ENCODE peak calls at places on chromosome 19, in five cellular contexts. One of them, this sample, is unnamed.

GRCh38 chr19:48779636-48780035 is 24.3 kb downstream of the FGF21 start:
- DNase-seq in heart right ventricle: no peak
- DNase-seq in NB4: no peak
- DNase-seq in activated naive CD4-positive, alpha-beta T cell treated with anti-CD3 and anti-CD28 coated beads for 36 hours: no peak
- DNase-seq in mesenchymal stem cell: no peak
- DNase-seq in this sample: no peak

GRCh38 chr19:11457831-11458230 is 22.4 kb downstream of the PRKCSH start:
- DNase-seq in NB4: no peak
- DNase-seq in mesenchymal stem cell: no peak
- DNase-seq in heart right ventricle: no peak
- DNase-seq in activated naive CD4-positive, alpha-beta T cell treated with anti-CD3 and anti-CD28 coated beads for 36 hours: no peak
- DNase-seq in this sample: no peak

GRCh38 chr19:13842294-13843103 is 34.4 kb upstream of the NANOS3 start:
- DNase-seq in activated naive CD4-positive, alpha-beta T cell treated with anti-CD3 and anti-CD28 coated beads for 36 hours: peak
- DNase-seq in mesenchymal stem cell: peak
- DNase-seq in NB4: peak
- DNase-seq in heart right ventricle: peak
- DNase-seq in this sample: peak

GRCh38 chr19:1408300-1409203 is 1.2 kb downstream of the DAZAP1 start:
- DNase-seq in activated naive CD4-positive, alpha-beta T cell treated with anti-CD3 and anti-CD28 coated beads for 36 hours: peak
- DNase-seq in mesenchymal stem cell: peak
- DNase-seq in heart right ventricle: peak
- DNase-seq in NB4: peak
- DNase-seq in this sample: peak

GRCh38 chr19:1252818-1253513 is 4.6 kb downstream of the MIDN start:
- DNase-seq in NB4: peak
- DNase-seq in activated naive CD4-positive, alpha-beta T cell treated with anti-CD3 and anti-CD28 coated beads for 36 hours: peak
- DNase-seq in heart right ventricle: peak
- DNase-seq in mesenchymal stem cell: peak
- DNase-seq in this sample: peak

GRCh38 chr19:32563761-32564160 is 17.2 kb upstream of the PDCD5 start:
- DNase-seq in mesenchymal stem cell: no peak
- DNase-seq in activated naive CD4-positive, alpha-beta T cell treated with anti-CD3 and anti-CD28 coated beads for 36 hours: no peak
- DNase-seq in NB4: no peak
- DNase-seq in heart right ventricle: no peak
- DNase-seq in this sample: no peak

GRCh38 chr19:9945319-9945966 is 9.1 kb upstream of the OLFM2 start:
- DNase-seq in NB4: peak
- DNase-seq in heart right ventricle: peak
- DNase-seq in mesenchymal stem cell: peak
- DNase-seq in activated naive CD4-positive, alpha-beta T cell treated with anti-CD3 and anti-CD28 coated beads for 36 hours: no peak
- DNase-seq in this sample: peak

GRCh38 chr19:42113641-42114348 is 18.5 kb downstream of the POU2F2 start:
- DNase-seq in heart right ventricle: no peak
- DNase-seq in NB4: peak
- DNase-seq in mesenchymal stem cell: peak
- DNase-seq in activated naive CD4-positive, alpha-beta T cell treated with anti-CD3 and anti-CD28 coated beads for 36 hours: no peak
- DNase-seq in this sample: peak

GRCh38 chr19:12513531-12514061 is 29.0 kb upstream of the ZNF709 start:
- DNase-seq in activated naive CD4-positive, alpha-beta T cell treated with anti-CD3 and anti-CD28 coated beads for 36 hours: no peak
- DNase-seq in NB4: no peak
- DNase-seq in mesenchymal stem cell: no peak
- DNase-seq in heart right ventricle: peak
- DNase-seq in this sample: no peak